ENCODE peak calls at places on chromosomes 1 and 21, in nine cellular contexts. T is CD8-positive, alpha-beta T cell; B is IMR-90; U is effector memory CD8-positive, alpha-beta T cell; P is stimulated activated naive CD8-positive, alpha-beta T cell treated with anti-CD3 and anti-CD28 coated beads, Interleukin-15, amount 100 ng/mL, for 72 hours; V is uterus; H is activated CD4-positive, alpha-beta T cell treated with anti-CD3 and anti-CD28 coated beads for 48 hours; J is amygdala; K is T47D. S is an unnamed sample.

GRCh38 chr1:225745231-225745630 is 32.4 kb upstream of the SRP9 start:
- DNase-seq in T (no peak), B (no peak), U (no peak), P (no peak), V (no peak), H (no peak), J (no peak), K (no peak), S (no peak)

GRCh38 chr1:26701995-26702679 is 6.3 kb downstream of the ARID1A start:
- DNase-seq in T (no peak), B (no peak), U (no peak), P (no peak), V (no peak), H (no peak), J (no peak), K (peak), S (no peak)

GRCh38 chr1:39238476-39238875 is 34.0 kb downstream of the MACF1 start:
- DNase-seq in T (no peak), B (peak), U (no peak), P (no peak), V (peak), H (no peak), J (no peak), K (no peak), S (no peak)

GRCh38 chr1:19074902-19075721 is 118.6 kb upstream of the IFFO2 start:
- DNase-seq in T (no peak), B (no peak), U (no peak), P (no peak), V (no peak), H (no peak), J (no peak), K (no peak), S (no peak)

GRCh38 chr1:181816608-181817007 is 244.9 kb downstream of the ZNF648 start:
- DNase-seq in T (no peak), B (no peak), U (no peak), P (no peak), V (no peak), H (no peak), J (no peak), K (no peak), S (no peak)

GRCh38 chr1:226417350-226417749 is 9.5 kb upstream of the PARP1 start:
- DNase-seq in T (no peak), B (no peak), U (no peak), P (no peak), V (no peak), H (no peak), J (no peak), K (no peak), S (no peak)

GRCh38 chr21:17679002-17679600 is 66.4 kb upstream of the BTG3 start:
- DNase-seq in T (no peak), B (peak), U (peak), P (peak), V (no peak), H (no peak), J (no peak), K (peak), S (peak)

GRCh38 chr1:201471772-201472171 is 2.8 kb upstream of the PHLDA3 start:
- DNase-seq in T (no peak), B (peak), U (no peak), P (no peak), V (no peak), H (no peak), J (no peak), K (no peak), S (no peak)

GRCh38 chr21:38315155-38315554 is 58.4 kb downstream of the KCNJ15 start:
- DNase-seq in T (no peak), B (no peak), U (no peak), P (no peak), V (no peak), H (no peak), J (no peak), K (no peak), S (no peak)

GRCh38 chr1:165129568-165130164 is 226.8 kb downstream of the LMX1A start:
- DNase-seq in T (no peak), B (peak), U (no peak), P (peak), V (no peak), H (peak), J (no peak), K (peak), S (peak)

GRCh38 chr1:42328916-42329496 is 6.0 kb downstream of the FOXJ3 start:
- DNase-seq in T (no peak), B (no peak), U (no peak), P (no peak), V (no peak), H (no peak), J (no peak), K (no peak), S (no peak)

GRCh38 chr21:14482165-14482564 is 64.0 kb downstream of the SAMSN1 start:
- DNase-seq in T (no peak), B (no peak), U (no peak), P (peak), V (no peak), H (peak), J (no peak), K (no peak), S (no peak)

GRCh38 chr1:15406911-15407559 is 2.7 kb upstream of the EFHD2 start:
- DNase-seq in T (no peak), B (peak), U (no peak), P (no peak), V (peak), H (no peak), J (no peak), K (no peak), S (no peak)

GRCh38 chr1:230427477-230427876 is 1.3 kb upstream of the PGBD5 start:
- DNase-seq in T (no peak), B (no peak), U (no peak), P (no peak), V (no peak), H (no peak), J (no peak), K (no peak), S (no peak)

GRCh38 chr21:31520506-31521163 is 138.9 kb upstream of the SOD1 start:
- DNase-seq in T (no peak), B (peak), U (no peak), P (no peak), V (no peak), H (no peak), J (no peak), K (no peak), S (no peak)

GRCh38 chr21:29218749-29219148 is 80.0 kb upstream of the BACH1 start:
- DNase-seq in T (no peak), B (no peak), U (no peak), P (no peak), V (no peak), H (no peak), J (no peak), K (peak), S (no peak)

GRCh38 chr1:43550598-43551246 is 20.0 kb downstream of the PTPRF start:
- DNase-seq in T (no peak), B (no peak), U (no peak), P (no peak), V (no peak), H (no peak), J (no peak), K (no peak), S (no peak)

GRCh38 chr1:204074274-204075115 is 1.6 kb downstream of the SOX13 start:
- DNase-seq in T (no peak), B (peak), U (no peak), P (peak), V (peak), H (peak), J (no peak), K (peak), S (peak)

GRCh38 chr21:45140346-45140940 is 66.1 kb downstream of the ADARB1 start:
- DNase-seq in T (peak), B (peak), U (peak), P (peak), V (peak), H (peak), J (no peak), K (peak), S (peak)

GRCh38 chr1:236141447-236142357 is 637 bp upstream of the GPR137B start:
- DNase-seq in T (no peak), B (peak), U (peak), P (no peak), V (no peak), H (peak), J (no peak), K (peak), S (peak)

GRCh38 chr1:154849645-154850131 is 20.4 kb downstream of the KCNN3 start:
- DNase-seq in T (no peak), B (no peak), U (no peak), P (peak), V (no peak), H (peak), J (no peak), K (no peak), S (no peak)

GRCh38 chr1:24903011-24903461 is 27.0 kb downstream of the RUNX3 start:
- DNase-seq in T (no peak), B (no peak), U (no peak), P (no peak), V (no peak), H (peak), J (no peak), K (no peak), S (no peak)

GRCh38 chr1:13543927-13544556 is 30.2 kb upstream of the LRRC38 start:
- DNase-seq in T (no peak), B (no peak), U (no peak), P (no peak), V (no peak), H (no peak), J (peak), K (peak), S (peak)

GRCh38 chr1:216119600-216119999 is 303.6 kb downstream of the USH2A start:
- DNase-seq in T (no peak), B (peak), U (no peak), P (no peak), V (no peak), H (no peak), J (no peak), K (peak), S (peak)

GRCh38 chr1:208093754-208094719 is 150.1 kb downstream of the PLXNA2 start:
- DNase-seq in T (peak), B (peak), U (peak), P (peak), V (peak), H (peak), J (no peak), K (peak), S (peak)

GRCh38 chr1:44647896-44648295 is 26.4 kb downstream of the TMEM53 start:
- DNase-seq in T (no peak), B (no peak), U (no peak), P (no peak), V (no peak), H (no peak), J (no peak), K (no peak), S (no peak)

GRCh38 chr1:43206721-43207228 is 34.6 kb downstream of the CFAP57 start:
- DNase-seq in T (no peak), B (peak), U (no peak), P (no peak), V (no peak), H (no peak), J (no peak), K (peak), S (peak)

GRCh38 chr1:6723621-6724428 is 22.2 kb upstream of the DNAJC11 start:
- DNase-seq in T (no peak), B (no peak), U (no peak), P (no peak), V (no peak), H (no peak), J (no peak), K (no peak), S (no peak)

GRCh38 chr1:85502625-85503083 is 37.7 kb upstream of the DDAH1 start:
- DNase-seq in T (no peak), B (peak), U (no peak), P (no peak), V (peak), H (no peak), J (no peak), K (peak), S (peak)

GRCh38 chr1:112957133-112957812 is 1.3 kb upstream of the SLC16A1 start:
- DNase-seq in T (peak), B (peak), U (peak), P (peak), V (peak), H (peak), J (peak), K (no peak), S (peak)

GRCh38 chr1:170114916-170115315 is 30.8 kb upstream of the NTMT2 start:
- DNase-seq in T (no peak), B (peak), U (no peak), P (no peak), V (no peak), H (no peak), J (no peak), K (peak), S (no peak)

GRCh38 chr1:20255666-20256065 is 35.0 kb upstream of the VWA5B1 start:
- DNase-seq in T (no peak), B (peak), U (no peak), P (no peak), V (no peak), H (peak), J (no peak), K (no peak), S (peak)

S was measured in A549.